ENCODE peak calls at places on chromosomes 4 and X, in seven cellular contexts. P is SK-N-SH; U is T-cell; Z is body of pancreas; F is adrenal gland; E is AG08396; H is CD4-positive, CD25-positive, alpha-beta regulatory T cell. Y is an unnamed sample.

GRCh38 chr4:1874207-1874606 is 3.0 kb downstream of the NSD2 start:
- DNase-seq in E (no peak), U (no peak), P (no peak), Z (no peak), F (no peak), H (no peak), Y (no peak)

GRCh38 chr4:101464596-101464995 is 117.3 kb upstream of the PPP3CA start:
- DNase-seq in F (no peak), H (no peak), E (no peak), U (no peak), P (no peak), Z (no peak), Y (no peak)

GRCh38 chr4:160276785-160277325 is 1174.0 kb downstream of the RAPGEF2 start:
- DNase-seq in F (no peak), U (no peak), H (no peak), Z (no peak), P (no peak), E (no peak), Y (no peak)

GRCh38 chrX:153685751-153686676 is 1.7 kb upstream of the SLC6A8 start:
- DNase-seq in U (no peak), E (no peak), H (no peak), F (no peak), Z (peak), P (no peak), Y (no peak)

GRCh38 chrX:113422323-113422722 is 581.7 kb upstream of the AMOT start:
- DNase-seq in H (no peak), F (no peak), E (no peak), U (no peak), P (no peak), Z (no peak), Y (no peak)

GRCh38 chrX:29241831-29242230 is 654.6 kb downstream of the IL1RAPL1 start:
- DNase-seq in P (no peak), E (no peak), U (no peak), Z (no peak), F (no peak), H (no peak), Y (no peak)

GRCh38 chrX:120365320-120365719 is 3.4 kb downstream of the ATP1B4 start:
- DNase-seq in U (peak), P (peak), H (peak), F (peak), Z (peak), E (peak), Y (peak)

GRCh38 chr4:147371661-147372060 is 109.2 kb upstream of the EDNRA start:
- DNase-seq in Z (no peak), H (no peak), E (peak), F (no peak), P (no peak), U (no peak), Y (no peak)

GRCh38 chr4:55291227-55291629 is 54.8 kb upstream of the SRD5A3 start:
- DNase-seq in U (no peak), P (no peak), H (no peak), F (peak), E (no peak), Z (no peak), Y (no peak)

GRCh38 chr4:179465131-179465797 is 2023.0 kb upstream of the AGA start:
- DNase-seq in U (no peak), F (no peak), P (no peak), H (no peak), E (no peak), Z (no peak), Y (no peak)

Y was measured in HEK293T.